ENCODE peak calls at places on chromosomes 7 and 10, in seven cellular contexts. One of them, this sample, is unnamed.

GRCh38 chr7:42414028-42414427 is 177.0 kb upstream of the GLI3 start:
- DNase-seq in nucleus accumbens: no peak
- DNase-seq in HS-27A: no peak
- DNase-seq in ELF-1: no peak
- DNase-seq in naive thymus-derived CD8-positive, alpha-beta T cell: no peak
- DNase-seq in stimulated activated CD4-positive, alpha-beta T cell treated with anti-CD3 and anti-CD28 coated beads, TNF-alpha, amount 100 ng/mL, for 1 hour: no peak
- DNase-seq in GM20000: no peak
- DNase-seq in this sample: no peak

GRCh38 chr10:95133997-95134396 is 60.0 kb upstream of the ACSM6 start:
- DNase-seq in stimulated activated CD4-positive, alpha-beta T cell treated with anti-CD3 and anti-CD28 coated beads, TNF-alpha, amount 100 ng/mL, for 1 hour: no peak
- DNase-seq in ELF-1: peak
- DNase-seq in GM20000: no peak
- DNase-seq in nucleus accumbens: no peak
- DNase-seq in HS-27A: no peak
- DNase-seq in naive thymus-derived CD8-positive, alpha-beta T cell: no peak
- DNase-seq in this sample: no peak

GRCh38 chr7:10974717-10975032 is 1.0 kb downstream of the PHF14 start:
- DNase-seq in ELF-1: no peak
- DNase-seq in naive thymus-derived CD8-positive, alpha-beta T cell: peak
- DNase-seq in nucleus accumbens: no peak
- DNase-seq in GM20000: no peak
- DNase-seq in HS-27A: no peak
- DNase-seq in stimulated activated CD4-positive, alpha-beta T cell treated with anti-CD3 and anti-CD28 coated beads, TNF-alpha, amount 100 ng/mL, for 1 hour: no peak
- DNase-seq in this sample: no peak

GRCh38 chr10:62016477-62017140 is 115.1 kb downstream of the ARID5B start:
- DNase-seq in naive thymus-derived CD8-positive, alpha-beta T cell: no peak
- DNase-seq in HS-27A: no peak
- DNase-seq in ELF-1: no peak
- DNase-seq in nucleus accumbens: no peak
- DNase-seq in GM20000: no peak
- DNase-seq in stimulated activated CD4-positive, alpha-beta T cell treated with anti-CD3 and anti-CD28 coated beads, TNF-alpha, amount 100 ng/mL, for 1 hour: no peak
- DNase-seq in this sample: peak

GRCh38 chr10:102678842-102679289 is 34.6 kb downstream of the TRIM8 start:
- DNase-seq in ELF-1: peak
- DNase-seq in GM20000: peak
- DNase-seq in HS-27A: no peak
- DNase-seq in stimulated activated CD4-positive, alpha-beta T cell treated with anti-CD3 and anti-CD28 coated beads, TNF-alpha, amount 100 ng/mL, for 1 hour: no peak
- DNase-seq in nucleus accumbens: peak
- DNase-seq in naive thymus-derived CD8-positive, alpha-beta T cell: no peak
- DNase-seq in this sample: peak

GRCh38 chr7:97971120-97971989 is 18.6 kb downstream of the OCM2 start:
- DNase-seq in stimulated activated CD4-positive, alpha-beta T cell treated with anti-CD3 and anti-CD28 coated beads, TNF-alpha, amount 100 ng/mL, for 1 hour: no peak
- DNase-seq in GM20000: peak
- DNase-seq in naive thymus-derived CD8-positive, alpha-beta T cell: no peak
- DNase-seq in ELF-1: peak
- DNase-seq in HS-27A: no peak
- DNase-seq in nucleus accumbens: no peak
- DNase-seq in this sample: peak

GRCh38 chr7:2941201-2941859 is 97.2 kb upstream of the GNA12 start:
- DNase-seq in HS-27A: no peak
- DNase-seq in naive thymus-derived CD8-positive, alpha-beta T cell: no peak
- DNase-seq in nucleus accumbens: no peak
- DNase-seq in ELF-1: no peak
- DNase-seq in stimulated activated CD4-positive, alpha-beta T cell treated with anti-CD3 and anti-CD28 coated beads, TNF-alpha, amount 100 ng/mL, for 1 hour: no peak
- DNase-seq in GM20000: no peak
- DNase-seq in this sample: no peak

GRCh38 chr7:18855796-18856195 is 261.6 kb downstream of the TWIST1 start:
- DNase-seq in GM20000: no peak
- DNase-seq in stimulated activated CD4-positive, alpha-beta T cell treated with anti-CD3 and anti-CD28 coated beads, TNF-alpha, amount 100 ng/mL, for 1 hour: no peak
- DNase-seq in ELF-1: no peak
- DNase-seq in naive thymus-derived CD8-positive, alpha-beta T cell: no peak
- DNase-seq in HS-27A: no peak
- DNase-seq in nucleus accumbens: no peak
- DNase-seq in this sample: no peak

GRCh38 chr7:122975341-122975740 is 20.2 kb downstream of the TAS2R16 start:
- DNase-seq in GM20000: no peak
- DNase-seq in stimulated activated CD4-positive, alpha-beta T cell treated with anti-CD3 and anti-CD28 coated beads, TNF-alpha, amount 100 ng/mL, for 1 hour: no peak
- DNase-seq in HS-27A: no peak
- DNase-seq in naive thymus-derived CD8-positive, alpha-beta T cell: no peak
- DNase-seq in nucleus accumbens: no peak
- DNase-seq in ELF-1: no peak
- DNase-seq in this sample: no peak

GRCh38 chr7:159102681-159103381 is 41.8 kb downstream of the VIPR2 start:
- DNase-seq in stimulated activated CD4-positive, alpha-beta T cell treated with anti-CD3 and anti-CD28 coated beads, TNF-alpha, amount 100 ng/mL, for 1 hour: no peak
- DNase-seq in HS-27A: no peak
- DNase-seq in naive thymus-derived CD8-positive, alpha-beta T cell: no peak
- DNase-seq in GM20000: no peak
- DNase-seq in ELF-1: no peak
- DNase-seq in nucleus accumbens: no peak
- DNase-seq in this sample: no peak

GRCh38 chr7:151832656-151833055 is 44.3 kb downstream of the PRKAG2 start:
- DNase-seq in ELF-1: no peak
- DNase-seq in stimulated activated CD4-positive, alpha-beta T cell treated with anti-CD3 and anti-CD28 coated beads, TNF-alpha, amount 100 ng/mL, for 1 hour: no peak
- DNase-seq in naive thymus-derived CD8-positive, alpha-beta T cell: no peak
- DNase-seq in nucleus accumbens: no peak
- DNase-seq in GM20000: no peak
- DNase-seq in HS-27A: no peak
- DNase-seq in this sample: no peak

GRCh38 chr10:111598433-111599059 is 521.7 kb downstream of the ADRA2A start:
- DNase-seq in HS-27A: peak
- DNase-seq in GM20000: peak
- DNase-seq in naive thymus-derived CD8-positive, alpha-beta T cell: peak
- DNase-seq in ELF-1: peak
- DNase-seq in nucleus accumbens: peak
- DNase-seq in stimulated activated CD4-positive, alpha-beta T cell treated with anti-CD3 and anti-CD28 coated beads, TNF-alpha, amount 100 ng/mL, for 1 hour: no peak
- DNase-seq in this sample: peak

GRCh38 chr7:55120501-55121198 is 101.8 kb downstream of the EGFR start:
- DNase-seq in GM20000: no peak
- DNase-seq in HS-27A: no peak
- DNase-seq in naive thymus-derived CD8-positive, alpha-beta T cell: no peak
- DNase-seq in stimulated activated CD4-positive, alpha-beta T cell treated with anti-CD3 and anti-CD28 coated beads, TNF-alpha, amount 100 ng/mL, for 1 hour: no peak
- DNase-seq in nucleus accumbens: no peak
- DNase-seq in ELF-1: no peak
- DNase-seq in this sample: no peak

GRCh38 chr7:120714945-120715344 is 143.0 kb downstream of the TSPAN12 start:
- DNase-seq in nucleus accumbens: no peak
- DNase-seq in stimulated activated CD4-positive, alpha-beta T cell treated with anti-CD3 and anti-CD28 coated beads, TNF-alpha, amount 100 ng/mL, for 1 hour: no peak
- DNase-seq in GM20000: no peak
- DNase-seq in naive thymus-derived CD8-positive, alpha-beta T cell: no peak
- DNase-seq in ELF-1: no peak
- DNase-seq in HS-27A: no peak
- DNase-seq in this sample: no peak

GRCh38 chr10:26729395-26729794 is 31.9 kb downstream of the PDSS1 start:
- DNase-seq in naive thymus-derived CD8-positive, alpha-beta T cell: no peak
- DNase-seq in nucleus accumbens: no peak
- DNase-seq in GM20000: no peak
- DNase-seq in ELF-1: no peak
- DNase-seq in HS-27A: no peak
- DNase-seq in stimulated activated CD4-positive, alpha-beta T cell treated with anti-CD3 and anti-CD28 coated beads, TNF-alpha, amount 100 ng/mL, for 1 hour: no peak
- DNase-seq in this sample: no peak

GRCh38 chr7:131249003-131249402 is 78.7 kb upstream of the MKLN1 start:
- DNase-seq in nucleus accumbens: no peak
- DNase-seq in GM20000: no peak
- DNase-seq in stimulated activated CD4-positive, alpha-beta T cell treated with anti-CD3 and anti-CD28 coated beads, TNF-alpha, amount 100 ng/mL, for 1 hour: no peak
- DNase-seq in naive thymus-derived CD8-positive, alpha-beta T cell: no peak
- DNase-seq in HS-27A: peak
- DNase-seq in ELF-1: peak
- DNase-seq in this sample: no peak

GRCh38 chr10:79434223-79434687 is 11.2 kb downstream of the ZCCHC24 start:
- DNase-seq in naive thymus-derived CD8-positive, alpha-beta T cell: no peak
- DNase-seq in ELF-1: no peak
- DNase-seq in HS-27A: no peak
- DNase-seq in stimulated activated CD4-positive, alpha-beta T cell treated with anti-CD3 and anti-CD28 coated beads, TNF-alpha, amount 100 ng/mL, for 1 hour: no peak
- DNase-seq in nucleus accumbens: no peak
- DNase-seq in GM20000: no peak
- DNase-seq in this sample: no peak

GRCh38 chr10:100670828-100671479 is 74.4 kb upstream of the PAX2 start:
- DNase-seq in ELF-1: peak
- DNase-seq in naive thymus-derived CD8-positive, alpha-beta T cell: peak
- DNase-seq in GM20000: peak
- DNase-seq in nucleus accumbens: no peak
- DNase-seq in HS-27A: no peak
- DNase-seq in stimulated activated CD4-positive, alpha-beta T cell treated with anti-CD3 and anti-CD28 coated beads, TNF-alpha, amount 100 ng/mL, for 1 hour: no peak
- DNase-seq in this sample: peak

GRCh38 chr10:132448248-132448731 is 51.3 kb downstream of the PWWP2B start:
- DNase-seq in ELF-1: peak
- DNase-seq in stimulated activated CD4-positive, alpha-beta T cell treated with anti-CD3 and anti-CD28 coated beads, TNF-alpha, amount 100 ng/mL, for 1 hour: no peak
- DNase-seq in GM20000: peak
- DNase-seq in nucleus accumbens: no peak
- DNase-seq in naive thymus-derived CD8-positive, alpha-beta T cell: no peak
- DNase-seq in HS-27A: peak
- DNase-seq in this sample: peak

GRCh38 chr10:43210556-43210955 is 56.3 kb downstream of the RASGEF1A start:
- DNase-seq in ELF-1: no peak
- DNase-seq in GM20000: no peak
- DNase-seq in HS-27A: no peak
- DNase-seq in nucleus accumbens: no peak
- DNase-seq in stimulated activated CD4-positive, alpha-beta T cell treated with anti-CD3 and anti-CD28 coated beads, TNF-alpha, amount 100 ng/mL, for 1 hour: no peak
- DNase-seq in naive thymus-derived CD8-positive, alpha-beta T cell: no peak
- DNase-seq in this sample: no peak

GRCh38 chr10:11898372-11899066 is 75.4 kb downstream of the PROSER2 start:
- DNase-seq in nucleus accumbens: no peak
- DNase-seq in GM20000: no peak
- DNase-seq in HS-27A: no peak
- DNase-seq in stimulated activated CD4-positive, alpha-beta T cell treated with anti-CD3 and anti-CD28 coated beads, TNF-alpha, amount 100 ng/mL, for 1 hour: no peak
- DNase-seq in ELF-1: peak
- DNase-seq in naive thymus-derived CD8-positive, alpha-beta T cell: no peak
- DNase-seq in this sample: no peak

GRCh38 chr7:153245809-153246208 is 486.3 kb downstream of the ACTR3B start:
- DNase-seq in ELF-1: no peak
- DNase-seq in naive thymus-derived CD8-positive, alpha-beta T cell: no peak
- DNase-seq in HS-27A: no peak
- DNase-seq in nucleus accumbens: no peak
- DNase-seq in stimulated activated CD4-positive, alpha-beta T cell treated with anti-CD3 and anti-CD28 coated beads, TNF-alpha, amount 100 ng/mL, for 1 hour: no peak
- DNase-seq in GM20000: no peak
- DNase-seq in this sample: no peak

This sample was measured in GM10248.